ENCODE peak calls at places on chromosomes 7 and 10, in nine cellular contexts. G, O, A, I, J, Z, X, S and F are unnamed samples.

GRCh38 chr10:130195746-130196294 is 59.6 kb downstream of the GLRX3 start:
- DNase-seq in S (no peak), I (no peak), J (no peak), O (no peak), Z (no peak), X (no peak), G (no peak), A (no peak), F (no peak)

GRCh38 chr7:101618207-101618839 is 10.8 kb downstream of the MYL10 start:
- DNase-seq in Z (no peak), X (no peak), G (no peak), A (no peak), S (no peak), J (peak; percentile 76), O (no peak), I (no peak), F (no peak)

GRCh38 chr10:31100176-31100575 is 68.5 kb upstream of the ZNF438 start:
- DNase-seq in G (no peak), J (no peak), O (no peak), A (no peak), Z (no peak), S (no peak), I (no peak), X (no peak), F (no peak)

GRCh38 chr7:49389866-49390265 is 383.6 kb upstream of the VWC2 start:
- DNase-seq in A (no peak), J (no peak), O (no peak), I (no peak), X (no peak), Z (no peak), S (no peak), G (no peak), F (no peak)

GRCh38 chr10:76051007-76051936 is 619.8 kb downstream of the LRMDA start:
- DNase-seq in A (no peak), X (no peak), O (no peak), J (no peak), S (no peak), Z (peak; percentile 77), I (no peak), G (peak; percentile 34), F (no peak)

GRCh38 chr7:144824360-144824759 is 11.5 kb downstream of the TPK1 start:
- DNase-seq in O (no peak), I (no peak), G (no peak), J (peak; percentile 76), S (no peak), Z (no peak), A (peak; percentile 5), X (no peak), F (no peak)

GRCh38 chr10:32419615-32420014 is 26.3 kb upstream of the CCDC7 start:
- DNase-seq in A (no peak), Z (no peak), O (no peak), G (no peak), X (no peak), J (no peak), S (no peak), I (no peak), F (no peak)

GRCh38 chr7:73615886-73616285 is 8.4 kb downstream of the MLXIPL start:
- DNase-seq in A (peak; percentile 32), Z (no peak), J (no peak), S (no peak), G (no peak), I (no peak), O (no peak), X (no peak), F (no peak)

GRCh38 chr7:31059551-31059950 is 7.4 kb downstream of the ADCYAP1R1 start:
- DNase-seq in S (no peak), G (no peak), X (no peak), A (no peak), O (no peak), J (no peak), Z (no peak), I (no peak), F (no peak)

GRCh38 chr7:116512524-116513188 is 12.2 kb upstream of the CAV1 start:
- DNase-seq in S (no peak), G (no peak), X (no peak), I (no peak), Z (no peak), A (no peak), J (peak; percentile 79), O (no peak), F (no peak)

GRCh38 chr7:139738101-139738489 is 39.7 kb downstream of the HIPK2 start:
- DNase-seq in O (no peak), G (no peak), I (no peak), A (no peak), S (no peak), Z (no peak), X (no peak), J (no peak), F (no peak)

GRCh38 chr10:58967551-58968418 is 208.7 kb upstream of the PHYHIPL start:
- DNase-seq in O (no peak), I (no peak), X (peak; percentile 61), S (peak; percentile 23), A (no peak), G (no peak), J (peak; percentile 72), Z (peak; percentile 37), F (no peak)

GRCh38 chr10:129323311-129323710 is 143.7 kb upstream of the MGMT start:
- DNase-seq in O (no peak), J (no peak), S (no peak), I (no peak), A (no peak), X (no peak), Z (no peak), G (no peak), F (no peak)

GRCh38 chr10:115831025-115831424 is 442.0 kb downstream of the GFRA1 start:
- DNase-seq in G (no peak), J (no peak), X (no peak), O (no peak), Z (no peak), I (no peak), S (no peak), A (no peak), F (no peak)

GRCh38 chr10:95261926-95262325 is 28.9 kb downstream of the PDLIM1 start:
- DNase-seq in Z (no peak), I (no peak), J (no peak), A (no peak), X (no peak), O (no peak), S (no peak), G (no peak), F (no peak)

GRCh38 chr10:76554478-76554877 is 1083.1 kb downstream of the KCNMA1 start:
- DNase-seq in J (no peak), X (no peak), Z (no peak), G (no peak), S (no peak), I (no peak), A (no peak), O (no peak), F (no peak)

GRCh38 chr10:132571565-132572544 is 34.3 kb downstream of the INPP5A start:
- DNase-seq in A (no peak), O (no peak), G (peak; percentile 70), I (no peak), Z (no peak), J (peak; percentile 87), S (no peak), X (no peak), F (peak; percentile 69)

GRCh38 chr10:129332476-129332875 is 134.6 kb upstream of the MGMT start:
- DNase-seq in O (peak; percentile 3), G (no peak), S (no peak), I (no peak), X (no peak), A (peak; percentile 10), J (no peak), Z (no peak), F (no peak)

GRCh38 chr7:99834382-99834781 is 6.6 kb downstream of the CYP3A43 start:
- DNase-seq in J (no peak), O (no peak), Z (no peak), A (no peak), I (no peak), X (no peak), G (no peak), S (no peak), F (no peak)

GRCh38 chr7:138239244-138239643 is 163.0 kb downstream of the AKR1D1 start:
- DNase-seq in J (peak; percentile 56), G (no peak), I (no peak), S (no peak), O (no peak), X (no peak), Z (no peak), A (no peak), F (no peak)

GRCh38 chr7:128875523-128875948 is 12.9 kb downstream of the ATP6V1F start:
- DNase-seq in G (no peak), I (no peak), S (no peak), X (peak; percentile 26), A (no peak), Z (no peak), J (no peak), O (no peak), F (no peak)